ENCODE peak calls at places on chromosomes 11 and 22, in nine cellular contexts. One of them, this sample, is unnamed.

GRCh38 chr11:131691558-131692041 is 321.2 kb downstream of the NTM start:
- DNase-seq in CD8-positive, alpha-beta T cell: no peak
- DNase-seq in BE2C: peak
- DNase-seq in NCI-H1105: peak
- DNase-seq in ELR: peak
- DNase-seq in ACHN: no peak
- DNase-seq in T-cell: no peak
- DNase-seq in HT1080: peak
- DNase-seq in H7: peak
- DNase-seq in this sample: peak

GRCh38 chr11:84103096-84103495 is 816.9 kb upstream of the CCDC90B start:
- DNase-seq in CD8-positive, alpha-beta T cell: no peak
- DNase-seq in BE2C: peak
- DNase-seq in NCI-H1105: no peak
- DNase-seq in ELR: no peak
- DNase-seq in ACHN: no peak
- DNase-seq in T-cell: no peak
- DNase-seq in HT1080: no peak
- DNase-seq in H7: no peak
- DNase-seq in this sample: no peak

GRCh38 chr11:86816251-86816726 is 15.9 kb downstream of the PRSS23 start:
- DNase-seq in CD8-positive, alpha-beta T cell: no peak
- DNase-seq in BE2C: no peak
- DNase-seq in NCI-H1105: no peak
- DNase-seq in ELR: peak
- DNase-seq in ACHN: no peak
- DNase-seq in T-cell: no peak
- DNase-seq in HT1080: peak
- DNase-seq in H7: no peak
- DNase-seq in this sample: no peak

GRCh38 chr11:11406652-11407051 is 53.6 kb upstream of the CSNK2A3 start:
- DNase-seq in CD8-positive, alpha-beta T cell: no peak
- DNase-seq in BE2C: no peak
- DNase-seq in NCI-H1105: no peak
- DNase-seq in ELR: no peak
- DNase-seq in ACHN: no peak
- DNase-seq in T-cell: no peak
- DNase-seq in HT1080: no peak
- DNase-seq in H7: no peak
- DNase-seq in this sample: no peak

GRCh38 chr22:29751139-29751538 is 15.7 kb downstream of the ZMAT5 start:
- DNase-seq in CD8-positive, alpha-beta T cell: no peak
- DNase-seq in BE2C: no peak
- DNase-seq in NCI-H1105: no peak
- DNase-seq in ELR: peak
- DNase-seq in ACHN: no peak
- DNase-seq in T-cell: no peak
- DNase-seq in HT1080: peak
- DNase-seq in H7: no peak
- DNase-seq in this sample: no peak

GRCh38 chr11:40602866-40603578 is 856.4 kb downstream of the LRRC4C start:
- DNase-seq in CD8-positive, alpha-beta T cell: no peak
- DNase-seq in BE2C: no peak
- DNase-seq in NCI-H1105: no peak
- DNase-seq in ELR: peak
- DNase-seq in ACHN: no peak
- DNase-seq in T-cell: no peak
- DNase-seq in HT1080: peak
- DNase-seq in H7: no peak
- DNase-seq in this sample: no peak

GRCh38 chr22:46649176-46650077 is 29.2 kb downstream of the GRAMD4 start:
- DNase-seq in CD8-positive, alpha-beta T cell: no peak
- DNase-seq in BE2C: peak
- DNase-seq in NCI-H1105: peak
- DNase-seq in ELR: no peak
- DNase-seq in ACHN: no peak
- DNase-seq in T-cell: no peak
- DNase-seq in HT1080: no peak
- DNase-seq in H7: no peak
- DNase-seq in this sample: peak

GRCh38 chr22:33515733-33516297 is 404.5 kb downstream of the LARGE1 start:
- DNase-seq in CD8-positive, alpha-beta T cell: no peak
- DNase-seq in BE2C: no peak
- DNase-seq in NCI-H1105: peak
- DNase-seq in ELR: no peak
- DNase-seq in ACHN: no peak
- DNase-seq in T-cell: no peak
- DNase-seq in HT1080: no peak
- DNase-seq in H7: no peak
- DNase-seq in this sample: no peak

GRCh38 chr11:3659595-3660515 is 11.3 kb downstream of the CHRNA10 start:
- DNase-seq in CD8-positive, alpha-beta T cell: no peak
- DNase-seq in BE2C: no peak
- DNase-seq in NCI-H1105: no peak
- DNase-seq in ELR: no peak
- DNase-seq in ACHN: no peak
- DNase-seq in T-cell: no peak
- DNase-seq in HT1080: no peak
- DNase-seq in H7: peak
- DNase-seq in this sample: no peak

GRCh38 chr11:12729941-12730340 is 55.7 kb downstream of the TEAD1 start:
- DNase-seq in CD8-positive, alpha-beta T cell: no peak
- DNase-seq in BE2C: no peak
- DNase-seq in NCI-H1105: no peak
- DNase-seq in ELR: no peak
- DNase-seq in ACHN: no peak
- DNase-seq in T-cell: no peak
- DNase-seq in HT1080: no peak
- DNase-seq in H7: no peak
- DNase-seq in this sample: no peak

GRCh38 chr22:22576244-22576988 is 17.4 kb upstream of the PRAME start:
- DNase-seq in CD8-positive, alpha-beta T cell: no peak
- DNase-seq in BE2C: peak
- DNase-seq in NCI-H1105: peak
- DNase-seq in ELR: peak
- DNase-seq in ACHN: peak
- DNase-seq in T-cell: peak
- DNase-seq in HT1080: peak
- DNase-seq in H7: peak
- DNase-seq in this sample: no peak

GRCh38 chr11:60880635-60881282 is 13.4 kb downstream of the ZP1 start:
- DNase-seq in CD8-positive, alpha-beta T cell: no peak
- DNase-seq in BE2C: no peak
- DNase-seq in NCI-H1105: no peak
- DNase-seq in ELR: no peak
- DNase-seq in ACHN: no peak
- DNase-seq in T-cell: no peak
- DNase-seq in HT1080: no peak
- DNase-seq in H7: no peak
- DNase-seq in this sample: peak

GRCh38 chr22:27435839-27436581 is 365.5 kb downstream of the MN1 start:
- DNase-seq in CD8-positive, alpha-beta T cell: no peak
- DNase-seq in BE2C: peak
- DNase-seq in NCI-H1105: no peak
- DNase-seq in ELR: peak
- DNase-seq in ACHN: no peak
- DNase-seq in T-cell: no peak
- DNase-seq in HT1080: no peak
- DNase-seq in H7: peak
- DNase-seq in this sample: no peak

GRCh38 chr22:32206774-32207758 is 2.2 kb upstream of the RFPL2 start:
- DNase-seq in CD8-positive, alpha-beta T cell: no peak
- DNase-seq in BE2C: no peak
- DNase-seq in NCI-H1105: no peak
- DNase-seq in ELR: peak
- DNase-seq in ACHN: peak
- DNase-seq in T-cell: no peak
- DNase-seq in HT1080: peak
- DNase-seq in H7: peak
- DNase-seq in this sample: peak

GRCh38 chr11:134027671-134028070 is 41.2 kb upstream of the JAM3 start:
- DNase-seq in CD8-positive, alpha-beta T cell: peak
- DNase-seq in BE2C: no peak
- DNase-seq in NCI-H1105: no peak
- DNase-seq in ELR: no peak
- DNase-seq in ACHN: no peak
- DNase-seq in T-cell: peak
- DNase-seq in HT1080: no peak
- DNase-seq in H7: no peak
- DNase-seq in this sample: no peak

GRCh38 chr11:62472063-62472884 is 53.4 kb downstream of the SCGB1A1 start:
- DNase-seq in CD8-positive, alpha-beta T cell: no peak
- DNase-seq in BE2C: peak
- DNase-seq in NCI-H1105: no peak
- DNase-seq in ELR: peak
- DNase-seq in ACHN: peak
- DNase-seq in T-cell: no peak
- DNase-seq in HT1080: peak
- DNase-seq in H7: no peak
- DNase-seq in this sample: no peak

GRCh38 chr11:64638829-64639228 is 47.8 kb downstream of the SLC22A12 start:
- DNase-seq in CD8-positive, alpha-beta T cell: no peak
- DNase-seq in BE2C: no peak
- DNase-seq in NCI-H1105: no peak
- DNase-seq in ELR: no peak
- DNase-seq in ACHN: no peak
- DNase-seq in T-cell: no peak
- DNase-seq in HT1080: no peak
- DNase-seq in H7: no peak
- DNase-seq in this sample: no peak

GRCh38 chr22:16970446-16970845 is 37.6 kb downstream of the GAB4 start:
- DNase-seq in CD8-positive, alpha-beta T cell: no peak
- DNase-seq in BE2C: no peak
- DNase-seq in NCI-H1105: no peak
- DNase-seq in ELR: no peak
- DNase-seq in ACHN: peak
- DNase-seq in T-cell: no peak
- DNase-seq in HT1080: no peak
- DNase-seq in H7: no peak
- DNase-seq in this sample: no peak

GRCh38 chr11:32154275-32154674 is 63.4 kb downstream of the RCN1 start:
- DNase-seq in CD8-positive, alpha-beta T cell: no peak
- DNase-seq in BE2C: no peak
- DNase-seq in NCI-H1105: no peak
- DNase-seq in ELR: peak
- DNase-seq in ACHN: peak
- DNase-seq in T-cell: no peak
- DNase-seq in HT1080: peak
- DNase-seq in H7: no peak
- DNase-seq in this sample: no peak

GRCh38 chr11:113458189-113458588 is 17.0 kb downstream of the DRD2 start:
- DNase-seq in CD8-positive, alpha-beta T cell: no peak
- DNase-seq in BE2C: no peak
- DNase-seq in NCI-H1105: no peak
- DNase-seq in ELR: no peak
- DNase-seq in ACHN: no peak
- DNase-seq in T-cell: no peak
- DNase-seq in HT1080: no peak
- DNase-seq in H7: no peak
- DNase-seq in this sample: no peak

GRCh38 chr11:32113200-32113599 is 22.3 kb downstream of the RCN1 start:
- DNase-seq in CD8-positive, alpha-beta T cell: no peak
- DNase-seq in BE2C: no peak
- DNase-seq in NCI-H1105: no peak
- DNase-seq in ELR: no peak
- DNase-seq in ACHN: no peak
- DNase-seq in T-cell: no peak
- DNase-seq in HT1080: no peak
- DNase-seq in H7: no peak
- DNase-seq in this sample: peak